ENCODE peak calls at places on chromosomes 3 and 15, in five cellular contexts. G is AG04449; P is stimulated activated CD4-positive, alpha-beta T cell treated with anti-CD3 and anti-CD28 coated beads, Interleukin-4, amount 100 ng/mL, for 48 hours; J is NCI-H1092 treated with DMSO at 0.1 percent for 48 hours; Q is substantia nigra. Y is an unnamed sample.
A peak's percentile ranks its signal among the peaks of the same experiment; 100 is the strongest.

GRCh38 chr3:69014022-69014580 is 617 bp upstream of the EOGT start:
- DNase-seq in G (no peak), P (no peak), J (no peak), Q (no peak), Y (no peak)

GRCh38 chr3:186413615-186414415 is 51.8 kb upstream of the DGKG start:
- DNase-seq in G (no peak), P (no peak), J (peak; percentile 87), Q (peak; percentile 60), Y (peak; percentile 28)

GRCh38 chr3:13353936-13354542 is 66.1 kb downstream of the NUP210 start:
- DNase-seq in G (no peak), P (no peak), J (no peak), Q (no peak), Y (no peak)

GRCh38 chr3:128307781-128308469 is 154.6 kb downstream of the EEFSEC start:
- DNase-seq in G (no peak), P (no peak), J (no peak), Q (no peak), Y (no peak)

GRCh38 chr15:77606142-77607034 is 26.3 kb downstream of the LINGO1 start:
- DNase-seq in G (no peak), P (no peak), J (no peak), Q (no peak), Y (peak; percentile 65)

GRCh38 chr3:44186712-44187111 is 55.0 kb upstream of the TOPAZ1 start:
- DNase-seq in G (no peak), P (no peak), J (no peak), Q (no peak), Y (no peak)

GRCh38 chr15:73633991-73634495 is 854 bp upstream of the NPTN start:
- DNase-seq in G (peak; percentile 81), P (no peak), J (no peak), Q (no peak), Y (no peak)

GRCh38 chr3:125140817-125141595 is 71.5 kb downstream of the SLC12A8 start:
- DNase-seq in G (no peak), P (no peak), J (no peak), Q (no peak), Y (no peak)

GRCh38 chr15:70170096-70170699 is 72.5 kb upstream of the TLE3 start:
- DNase-seq in G (no peak), P (no peak), J (no peak), Q (no peak), Y (peak; percentile 34)

GRCh38 chr3:179321585-179322322 is 1.1 kb upstream of the ZNF639 start:
- DNase-seq in G (no peak), P (no peak), J (peak; percentile 46), Q (no peak), Y (peak; percentile 73)

GRCh38 chr15:44215594-44215993 is 20.5 kb upstream of the FRMD5 start:
- DNase-seq in G (peak; percentile 75), P (no peak), J (no peak), Q (no peak), Y (peak; percentile 72)

GRCh38 chr15:62145015-62145735 is 19.9 kb downstream of the C2CD4B start:
- DNase-seq in G (no peak), P (no peak), J (no peak), Q (no peak), Y (no peak)

GRCh38 chr3:81492048-81492447 is 269.4 kb downstream of the GBE1 start:
- DNase-seq in G (peak; percentile 36), P (no peak), J (no peak), Q (no peak), Y (no peak)

GRCh38 chr3:158713094-158713499 is 19.2 kb downstream of the RARRES1 start:
- DNase-seq in G (no peak), P (no peak), J (no peak), Q (no peak), Y (no peak)

GRCh38 chr15:60374628-60375081 is 23.1 kb downstream of the ANXA2 start:
- DNase-seq in G (peak; percentile 85), P (no peak), J (peak; percentile 92), Q (no peak), Y (peak; percentile 99)

GRCh38 chr3:33732394-33732793 is 14.3 kb upstream of the CLASP2 start:
- DNase-seq in G (no peak), P (no peak), J (no peak), Q (no peak), Y (peak; percentile 4)

GRCh38 chr15:45083223-45083622 is 30.7 kb downstream of the DUOX2 start:
- DNase-seq in G (no peak), P (no peak), J (no peak), Q (no peak), Y (no peak)

GRCh38 chr3:189999718-190000117 is 121.0 kb downstream of the P3H2 start:
- DNase-seq in G (no peak), P (no peak), J (no peak), Q (no peak), Y (no peak)

GRCh38 chr3:72258366-72258765 is 473.4 kb upstream of the PROK2 start:
- DNase-seq in G (no peak), P (no peak), J (peak; percentile 85), Q (no peak), Y (no peak)

GRCh38 chr3:71130516-71131384 is 452.8 kb downstream of the FOXP1 start:
- DNase-seq in G (no peak), P (peak; percentile 54), J (peak; percentile 84), Q (no peak), Y (peak; percentile 78)

GRCh38 chr3:64530434-64531049 is 157.3 kb downstream of the ADAMTS9 start:
- DNase-seq in G (no peak), P (no peak), J (peak; percentile 37), Q (no peak), Y (peak; percentile 26)

GRCh38 chr3:193869221-193870201 is 266.4 kb upstream of the HES1 start:
- DNase-seq in G (peak; percentile 37), P (no peak), J (no peak), Q (no peak), Y (no peak)

GRCh38 chr15:32717290-32718081 is at the start of gene GREM1:
- DNase-seq in G (no peak), P (no peak), J (no peak), Q (no peak), Y (peak; percentile 78)

GRCh38 chr3:40951636-40952035 is 247.7 kb upstream of the CTNNB1 start:
- DNase-seq in G (peak; percentile 63), P (no peak), J (no peak), Q (no peak), Y (no peak)

GRCh38 chr3:183576487-183577107 is 21.1 kb upstream of the KLHL6 start:
- DNase-seq in G (no peak), P (no peak), J (peak; percentile 59), Q (no peak), Y (peak; percentile 95)

GRCh38 chr3:190566043-190566933 is 52.4 kb downstream of the IL1RAP start:
- DNase-seq in G (peak; percentile 99), P (peak; percentile 68), J (no peak), Q (peak; percentile 16), Y (no peak)

GRCh38 chr3:123571264-123571972 is 13.4 kb downstream of the HACD2 start:
- DNase-seq in G (no peak), P (no peak), J (no peak), Q (no peak), Y (no peak)

GRCh38 chr3:24522155-24522579 is 27.5 kb upstream of the THRB start:
- DNase-seq in G (no peak), P (no peak), J (no peak), Q (no peak), Y (no peak)

GRCh38 chr15:40430271-40430805 is 10.4 kb upstream of the BAHD1 start:
- DNase-seq in G (no peak), P (no peak), J (no peak), Q (no peak), Y (peak; percentile 58)

GRCh38 chr3:168034152-168034928 is 61.4 kb downstream of the GOLIM4 start:
- DNase-seq in G (peak; percentile 28), P (no peak), J (no peak), Q (no peak), Y (no peak)

GRCh38 chr15:45790325-45790943 is 155.6 kb downstream of the SQOR start:
- DNase-seq in G (no peak), P (no peak), J (peak; percentile 62), Q (no peak), Y (peak; percentile 69)

GRCh38 chr15:43118829-43119228 is 13.0 kb upstream of the UBR1 start:
- DNase-seq in G (no peak), P (no peak), J (no peak), Q (no peak), Y (no peak)

GRCh38 chr3:78148986-78149717 is 1109.3 kb downstream of the ROBO2 start:
- DNase-seq in G (no peak), P (no peak), J (no peak), Q (no peak), Y (no peak)

GRCh38 chr3:43957553-43957952 is 266.8 kb downstream of the ABHD5 start:
- DNase-seq in G (no peak), P (no peak), J (no peak), Q (no peak), Y (no peak)

GRCh38 chr3:116198087-116198486 is 247.2 kb downstream of the LSAMP start:
- DNase-seq in G (no peak), P (no peak), J (no peak), Q (no peak), Y (no peak)

GRCh38 chr3:153373571-153373970 is 211.5 kb downstream of the RAP2B start:
- DNase-seq in G (no peak), P (no peak), J (no peak), Q (no peak), Y (no peak)

GRCh38 chr3:117688583-117688982 is 979.0 kb downstream of the TUSC7 start:
- DNase-seq in G (no peak), P (no peak), J (peak; percentile 95), Q (no peak), Y (peak; percentile 40)

GRCh38 chr15:29699791-29700190 is 122.5 kb downstream of the TJP1 start:
- DNase-seq in G (no peak), P (no peak), J (peak; percentile 50), Q (no peak), Y (peak; percentile 45)